ENCODE peak calls at places on chromosomes 6 and 20, in seven cellular contexts. R, I, G, O, B, C and U are unnamed samples.

GRCh38 chr20:34825530-34826362 is at the start of gene NCOA6:
- DNase-seq in R (peak; percentile 84), I (peak; percentile 84), G (peak; percentile 85), O (peak; percentile 70), B (peak; percentile 83), C (peak; percentile 95), U (peak; percentile 74)

GRCh38 chr20:46388945-46389344 is 17.5 kb downstream of the ELMO2 start:
- DNase-seq in R (no peak), I (no peak), G (no peak), O (no peak), B (no peak), C (no peak), U (no peak)

GRCh38 chr6:16181429-16182359 is 52.8 kb downstream of the MYLIP start:
- DNase-seq in R (no peak), I (no peak), G (no peak), O (no peak), B (no peak), C (no peak), U (no peak)

GRCh38 chr6:157072128-157072527 is 251.2 kb downstream of the TMEM242 start:
- DNase-seq in R (no peak), I (no peak), G (no peak), O (no peak), B (no peak), C (no peak), U (no peak)

GRCh38 chr6:112640895-112641294 is 293.8 kb downstream of the RFPL4B start:
- DNase-seq in R (no peak), I (no peak), G (no peak), O (no peak), B (no peak), C (no peak), U (no peak)

GRCh38 chr6:40054602-40055001 is 120.3 kb upstream of the MOCS1 start:
- DNase-seq in R (no peak), I (no peak), G (no peak), O (no peak), B (no peak), C (no peak), U (no peak)

GRCh38 chr6:112912351-112913101 is 565.4 kb downstream of the RFPL4B start:
- DNase-seq in R (no peak), I (no peak), G (no peak), O (no peak), B (no peak), C (no peak), U (no peak)

GRCh38 chr6:146189131-146189530 is 160.3 kb downstream of the GRM1 start:
- DNase-seq in R (no peak), I (no peak), G (no peak), O (no peak), B (no peak), C (no peak), U (no peak)

GRCh38 chr6:35051997-35052583 is 89.0 kb downstream of the TCP11 start:
- DNase-seq in R (no peak), I (no peak), G (no peak), O (no peak), B (no peak), C (no peak), U (no peak)

GRCh38 chr6:4671587-4672115 is 104.6 kb upstream of the CDYL start:
- DNase-seq in R (no peak), I (no peak), G (no peak), O (no peak), B (no peak), C (peak; percentile 47), U (no peak)

GRCh38 chr6:12472601-12473038 is 182.5 kb downstream of the EDN1 start:
- DNase-seq in R (no peak), I (no peak), G (no peak), O (no peak), B (no peak), C (no peak), U (no peak)

GRCh38 chr6:152696543-152696942 is 1.2 kb upstream of the MYCT1 start:
- DNase-seq in R (no peak), I (no peak), G (no peak), O (no peak), B (no peak), C (no peak), U (no peak)

GRCh38 chr6:158560787-158561246 is 926 bp downstream of the TMEM181 start:
- DNase-seq in R (no peak), I (no peak), G (no peak), O (no peak), B (no peak), C (peak; percentile 68), U (no peak)

GRCh38 chr6:139016337-139017213 is 12.0 kb upstream of the ABRACL start:
- DNase-seq in R (no peak), I (no peak), G (no peak), O (peak; percentile 78), B (no peak), C (no peak), U (no peak)

GRCh38 chr6:28683945-28684538 is 158.4 kb downstream of the GPX5 start:
- DNase-seq in R (no peak), I (no peak), G (no peak), O (peak; percentile 14), B (no peak), C (no peak), U (no peak)

GRCh38 chr6:138336221-138336620 is 41.5 kb upstream of the SMIM28 start:
- DNase-seq in R (no peak), I (no peak), G (no peak), O (no peak), B (no peak), C (no peak), U (no peak)

GRCh38 chr6:101396552-101397173 is 3.2 kb downstream of the GRIK2 start:
- DNase-seq in R (peak; percentile 22), I (no peak), G (no peak), O (no peak), B (peak; percentile 5), C (no peak), U (no peak)

GRCh38 chr20:15205719-15206118 is 868.3 kb upstream of the FLRT3 start:
- DNase-seq in R (no peak), I (no peak), G (no peak), O (no peak), B (no peak), C (no peak), U (no peak)

GRCh38 chr20:63540417-63541186 is 3.4 kb upstream of the PTK6 start:
- DNase-seq in R (no peak), I (no peak), G (no peak), O (peak; percentile 16), B (no peak), C (no peak), U (no peak)

GRCh38 chr20:58306421-58307261 is 2.9 kb upstream of the RAB22A start:
- DNase-seq in R (peak; percentile 41), I (peak; percentile 33), G (peak; percentile 71), O (no peak), B (peak; percentile 61), C (no peak), U (peak; percentile 57)

GRCh38 chr20:22312744-22313346 is 271.5 kb downstream of the FOXA2 start:
- DNase-seq in R (no peak), I (no peak), G (no peak), O (peak; percentile 29), B (no peak), C (no peak), U (no peak)

GRCh38 chr6:41605649-41606048 is 32.6 kb upstream of the MDFI start:
- DNase-seq in R (no peak), I (no peak), G (no peak), O (no peak), B (no peak), C (no peak), U (no peak)

GRCh38 chr6:118893095-118893881 is 664 bp upstream of the ASF1A start:
- DNase-seq in R (peak; percentile 5), I (no peak), G (peak; percentile 45), O (peak; percentile 93), B (peak; percentile 51), C (no peak), U (peak; percentile 57)

GRCh38 chr20:10637062-10637559 is 36.7 kb downstream of the JAG1 start:
- DNase-seq in R (no peak), I (no peak), G (no peak), O (no peak), B (no peak), C (no peak), U (no peak)

GRCh38 chr20:50577175-50578018 is 67.2 kb downstream of the PTPN1 start:
- DNase-seq in R (no peak), I (no peak), G (no peak), O (peak; percentile 75), B (no peak), C (peak; percentile 71), U (no peak)

GRCh38 chr6:37819802-37820712 is 530 bp downstream of the ZFAND3 start:
- DNase-seq in R (peak; percentile 20), I (peak; percentile 40), G (peak; percentile 44), O (peak; percentile 2), B (peak; percentile 27), C (no peak), U (peak; percentile 50)

GRCh38 chr6:35417979-35418661 is 34.0 kb upstream of the FANCE start:
- DNase-seq in R (no peak), I (no peak), G (no peak), O (no peak), B (no peak), C (no peak), U (no peak)

GRCh38 chr6:101117397-101118185 is 236.5 kb upstream of the ASCC3 start:
- DNase-seq in R (no peak), I (no peak), G (no peak), O (no peak), B (no peak), C (no peak), U (no peak)

GRCh38 chr6:159692303-159693127 is 526 bp downstream of the SOD2 start:
- DNase-seq in R (peak; percentile 43), I (peak; percentile 42), G (peak; percentile 43), O (peak; percentile 78), B (peak; percentile 54), C (no peak), U (peak; percentile 43)

GRCh38 chr6:16600701-16601100 is 160.6 kb downstream of the ATXN1 start:
- DNase-seq in R (no peak), I (no peak), G (no peak), O (no peak), B (no peak), C (no peak), U (no peak)

GRCh38 chr6:169527306-169527705 is 174.5 kb downstream of the WDR27 start:
- DNase-seq in R (no peak), I (no peak), G (no peak), O (no peak), B (no peak), C (no peak), U (no peak)

GRCh38 chr20:47113362-47114118 is 218.9 kb downstream of the EYA2 start:
- DNase-seq in R (no peak), I (no peak), G (no peak), O (no peak), B (no peak), C (no peak), U (no peak)

GRCh38 chr6:112155900-112156299 is 68.5 kb downstream of the FAM229B start:
- DNase-seq in R (no peak), I (no peak), G (no peak), O (no peak), B (no peak), C (no peak), U (no peak)